ENCODE peak calls at places on chromosomes 4 and X, in seven cellular contexts. N, B, M, D, U, X and R are unnamed samples.

GRCh38 chr4:10101559-10102192 is 14.9 kb downstream of the WDR1 start:
- DNase-seq in B (no peak), D (peak), M (no peak), U (no peak), N (no peak), X (no peak), R (no peak)

GRCh38 chrX:78103656-78104446 is at the start of gene PGK1:
- DNase-seq in B (peak), X (peak), U (peak), N (peak), M (peak), D (peak), R (peak)

GRCh38 chrX:71913156-71913950 is 2.7 kb downstream of the NHSL2 start:
- DNase-seq in D (no peak), M (no peak), X (no peak), N (no peak), U (no peak), B (no peak), R (no peak)

GRCh38 chr4:16253127-16253960 is 27.1 kb upstream of the TAPT1 start:
- DNase-seq in N (peak), M (no peak), D (no peak), X (peak), U (no peak), B (no peak), R (no peak)

GRCh38 chr4:77454858-77455257 is 150.8 kb upstream of the CXCL13 start:
- DNase-seq in N (peak), B (no peak), M (no peak), U (no peak), D (no peak), X (no peak), R (no peak)

GRCh38 chr4:151689211-151689991 is 71.4 kb downstream of the GATB start:
- DNase-seq in U (no peak), M (no peak), X (no peak), N (no peak), B (no peak), D (no peak), R (no peak)

GRCh38 chr4:95929448-95930064 is 89.7 kb downstream of the PDHA2 start:
- DNase-seq in D (no peak), M (no peak), N (no peak), U (peak), B (no peak), X (no peak), R (no peak)

GRCh38 chr4:87151730-87152129 is 68.7 kb downstream of the KLHL8 start:
- DNase-seq in M (no peak), X (no peak), B (no peak), N (peak), D (no peak), U (no peak), R (no peak)

GRCh38 chr4:167114416-167114971 is 119.8 kb downstream of the SPOCK3 start:
- DNase-seq in B (no peak), M (no peak), D (no peak), U (no peak), N (no peak), X (no peak), R (no peak)

GRCh38 chr4:102430511-102430910 is 70.6 kb upstream of the NFKB1 start:
- DNase-seq in B (no peak), N (peak), D (no peak), M (no peak), X (no peak), U (peak), R (no peak)

GRCh38 chr4:183124228-183124627 is 25.2 kb downstream of the WWC2 start:
- DNase-seq in M (no peak), X (no peak), N (no peak), B (no peak), D (no peak), U (no peak), R (no peak)

GRCh38 chrX:13897571-13897970 is 80.7 kb upstream of the GPM6B start:
- DNase-seq in M (no peak), U (no peak), N (no peak), X (no peak), D (no peak), B (no peak), R (no peak)

GRCh38 chrX:111868726-111869638 is 7.0 kb upstream of the TRPC5OS start:
- DNase-seq in B (no peak), U (peak), X (no peak), M (no peak), N (no peak), D (no peak), R (no peak)

GRCh38 chr4:181261279-181261678 is 981.9 kb upstream of the TENM3 start:
- DNase-seq in N (peak), X (no peak), D (no peak), M (no peak), U (no peak), B (no peak), R (no peak)

GRCh38 chrX:23394421-23394820 is 59.8 kb downstream of the PTCHD1 start:
- DNase-seq in X (no peak), N (no peak), U (no peak), B (no peak), D (no peak), M (no peak), R (no peak)

GRCh38 chr4:79241846-79242245 is 84.0 kb downstream of the NAA11 start:
- DNase-seq in D (no peak), M (no peak), X (no peak), U (peak), B (no peak), N (peak), R (no peak)

GRCh38 chr4:53562409-53562808 is 28.9 kb downstream of the LNX1 start:
- DNase-seq in D (no peak), N (no peak), M (no peak), X (no peak), B (no peak), U (no peak), R (no peak)

GRCh38 chr4:123587983-123588494 is 191.4 kb downstream of the SPRY1 start:
- DNase-seq in U (peak), D (no peak), N (peak), X (peak), M (no peak), B (no peak), R (no peak)

GRCh38 chrX:20089845-20090244 is 26.9 kb downstream of the MAP7D2 start:
- DNase-seq in U (no peak), B (no peak), X (no peak), N (peak), M (no peak), D (no peak), R (no peak)

GRCh38 chr4:109302366-109303140 is at the start of gene COL25A1:
- DNase-seq in D (peak), N (peak), U (peak), M (no peak), B (peak), X (no peak), R (no peak)

GRCh38 chrX:23332888-23333821 is 1.5 kb upstream of the PTCHD1 start:
- DNase-seq in U (no peak), D (no peak), N (no peak), X (no peak), M (no peak), B (no peak), R (no peak)

GRCh38 chr4:1474126-1475090 is 68.2 kb upstream of the NKX1-1 start:
- DNase-seq in X (no peak), M (no peak), N (no peak), U (no peak), D (no peak), B (no peak), R (no peak)

GRCh38 chrX:151488677-151489076 is 74.8 kb upstream of the PASD1 start:
- DNase-seq in D (no peak), N (peak), X (no peak), U (peak), B (no peak), M (no peak), R (no peak)

GRCh38 chr4:183878571-183878970 is 26.5 kb upstream of the STOX2 start:
- DNase-seq in N (no peak), M (no peak), U (no peak), X (no peak), B (no peak), D (no peak), R (no peak)

GRCh38 chr4:188658958-188659522 is 519.8 kb downstream of the TRIML1 start:
- DNase-seq in B (no peak), D (peak), X (no peak), M (no peak), N (no peak), U (no peak), R (no peak)

GRCh38 chr4:53781614-53782467 is 190.6 kb upstream of the LNX1 start:
- DNase-seq in B (no peak), X (no peak), U (no peak), N (peak), M (no peak), D (no peak), R (no peak)

GRCh38 chrX:153766098-153766817 is 2.2 kb downstream of the PLXNB3 start:
- DNase-seq in M (peak), N (peak), U (peak), B (peak), D (peak), X (no peak), R (no peak)

GRCh38 chr4:112322866-112323265 is 25.7 kb downstream of the ALPK1 start:
- DNase-seq in D (no peak), N (no peak), M (no peak), U (no peak), B (no peak), X (no peak), R (no peak)